ENCODE peak calls at places on chromosomes 7 and 10, in five cellular contexts. K is neuronal stem cell, X is H1, Q is trophoblast cell, I is mesenchymal stem cell. D is an unnamed sample.

GRCh38 chr10:46006219-46006618 is 24.2 kb downstream of the NCOA4 start:
- DNase-seq in I (peak), K (no peak), X (no peak), Q (no peak), D (no peak)

GRCh38 chr10:111076682-111077661 is at the start of gene ADRA2A:
- DNase-seq in I (peak), K (peak), X (peak), Q (peak), D (peak)

GRCh38 chr7:77528368-77528767 is 8.7 kb upstream of the PTPN12 start:
- DNase-seq in X (no peak), Q (no peak), I (no peak), K (no peak), D (no peak)

GRCh38 chr10:45003432-45004000 is 2.8 kb downstream of the ZNF22 start:
- DNase-seq in Q (no peak), X (no peak), I (no peak), K (no peak), D (no peak)

GRCh38 chr10:43409385-43410109 is 561 bp upstream of the HNRNPF start:
- DNase-seq in X (no peak), I (no peak), K (no peak), Q (peak), D (no peak)

GRCh38 chr10:17737021-17737965 is 14.7 kb upstream of the TMEM236 start:
- DNase-seq in I (peak), X (peak), K (peak), Q (peak), D (no peak)

GRCh38 chr7:65269150-65269856 is 104.4 kb upstream of the ZNF92 start:
- DNase-seq in X (peak), K (peak), I (peak), Q (peak), D (peak)

GRCh38 chr7:12670071-12670729 is 17.2 kb upstream of the ARL4A start:
- DNase-seq in I (peak), Q (no peak), X (no peak), K (no peak), D (no peak)

GRCh38 chr7:101819913-101820522 is 2.6 kb downstream of the CUX1 start:
- DNase-seq in I (no peak), K (no peak), X (no peak), Q (peak), D (no peak)

GRCh38 chr7:28078036-28078901 is 102.3 kb downstream of the JAZF1 start:
- DNase-seq in K (no peak), I (peak), Q (peak), X (no peak), D (no peak)

GRCh38 chr7:4136036-4136435 is 546.1 kb upstream of the FOXK1 start:
- DNase-seq in Q (peak), I (no peak), X (no peak), K (no peak), D (peak)

GRCh38 chr7:14973712-14974428 is 71.3 kb upstream of the DGKB start:
- DNase-seq in I (peak), K (no peak), Q (no peak), X (no peak), D (no peak)

GRCh38 chr10:76723781-76724336 is 913.7 kb downstream of the KCNMA1 start:
- DNase-seq in X (no peak), Q (no peak), K (no peak), I (no peak), D (no peak)

GRCh38 chr10:5858811-5859210 is 30.9 kb downstream of the ANKRD16 start:
- DNase-seq in K (no peak), X (no peak), Q (no peak), I (no peak), D (no peak)

GRCh38 chr7:77467453-77467852 is 51.3 kb upstream of the GSAP start:
- DNase-seq in Q (no peak), K (no peak), X (no peak), I (peak), D (no peak)

GRCh38 chr10:12235116-12235694 is 39.2 kb downstream of the CDC123 start:
- DNase-seq in K (no peak), I (no peak), X (no peak), Q (peak), D (no peak)

GRCh38 chr7:128989961-128990360 is 52.2 kb downstream of the IRF5 start:
- DNase-seq in K (no peak), X (no peak), Q (peak), I (no peak), D (no peak)

GRCh38 chr10:8721641-8722040 is 667.2 kb downstream of the GATA3 start:
- DNase-seq in K (no peak), I (peak), Q (no peak), X (no peak), D (no peak)

GRCh38 chr10:46234026-46234425 is 52.8 kb upstream of the ANTXRL start:
- DNase-seq in Q (no peak), I (no peak), K (no peak), X (no peak), D (peak)

GRCh38 chr7:240887-241421 is 48.6 kb downstream of the FAM20C start:
- DNase-seq in X (no peak), Q (no peak), I (peak), K (no peak), D (peak)

GRCh38 chr10:113047605-113047962 is 97.5 kb downstream of the TCF7L2 start:
- DNase-seq in I (peak), Q (no peak), K (no peak), X (no peak), D (no peak)

DNA sequence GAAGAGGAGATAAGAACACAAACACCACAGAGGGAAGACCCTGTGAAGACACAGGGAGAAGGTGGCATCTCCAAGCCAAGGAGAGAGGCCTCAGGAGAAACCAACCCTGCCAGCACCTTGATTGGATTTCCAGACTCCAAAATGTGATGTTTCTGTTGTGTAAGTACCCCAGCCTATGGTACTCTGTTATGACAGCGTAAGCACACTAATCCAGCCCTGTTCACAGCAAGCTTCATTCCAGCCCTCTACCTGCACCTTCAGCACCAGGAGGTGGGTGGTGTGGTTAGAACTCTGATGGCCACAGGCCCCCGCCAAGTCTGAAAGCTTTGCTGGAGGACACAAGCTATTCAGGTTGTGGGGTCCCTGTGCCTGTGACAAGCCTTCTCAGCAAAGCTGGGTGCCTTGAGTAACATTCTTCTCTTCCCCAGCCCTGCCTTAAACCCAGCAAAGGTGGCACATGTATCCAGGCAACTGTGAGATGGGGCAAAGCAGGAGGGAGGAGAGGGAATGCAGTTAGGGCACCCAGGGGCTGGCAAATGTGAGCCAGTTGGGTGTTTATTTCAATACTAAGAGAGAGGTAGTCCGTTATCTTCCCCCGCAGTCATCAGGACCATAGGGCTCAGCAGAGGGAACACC is 4.5 kb downstream of the VSTM4 start:
- DNase-seq in X (peak), Q (no peak), I (no peak), K (no peak), D (no peak)
- H2BK12ac ChIP-seq in X (no peak), Q (no peak), I (no peak), K (peak), D (no peak)

GRCh38 chr7:103148994-103149807 is at the start of gene NAPEPLD:
- DNase-seq in I (peak), Q (peak), K (peak), X (peak), D (peak)
- H2BK120ac ChIP-seq in I (peak), Q (peak), K (no peak), X (no peak), D (no peak)

DNA sequence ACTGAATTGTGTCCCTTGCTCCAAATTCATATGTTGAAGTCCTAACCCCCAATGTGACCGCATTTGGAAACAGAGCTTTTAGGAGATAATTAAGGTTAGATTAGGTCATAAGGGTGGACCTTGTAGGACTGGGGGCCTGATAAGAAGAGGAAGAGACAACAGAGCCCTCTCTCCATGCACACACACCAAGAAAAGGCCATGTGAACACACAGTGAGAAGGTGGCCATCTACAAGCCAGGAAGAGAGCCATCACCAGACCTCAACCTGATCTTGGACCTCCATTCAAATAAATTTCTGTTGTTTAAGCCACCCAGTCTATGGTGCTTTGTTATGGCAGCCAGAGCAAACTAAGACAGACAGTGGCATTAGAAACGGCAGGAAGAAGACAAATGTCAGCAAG is 12.5 kb upstream of the PRKAR2B start:
- DNase-seq in X (no peak), K (no peak), Q (no peak), I (no peak), D (no peak)
- H2BK12ac ChIP-seq in X (no peak), K (no peak), Q (peak), I (peak), D (no peak)

DNA sequence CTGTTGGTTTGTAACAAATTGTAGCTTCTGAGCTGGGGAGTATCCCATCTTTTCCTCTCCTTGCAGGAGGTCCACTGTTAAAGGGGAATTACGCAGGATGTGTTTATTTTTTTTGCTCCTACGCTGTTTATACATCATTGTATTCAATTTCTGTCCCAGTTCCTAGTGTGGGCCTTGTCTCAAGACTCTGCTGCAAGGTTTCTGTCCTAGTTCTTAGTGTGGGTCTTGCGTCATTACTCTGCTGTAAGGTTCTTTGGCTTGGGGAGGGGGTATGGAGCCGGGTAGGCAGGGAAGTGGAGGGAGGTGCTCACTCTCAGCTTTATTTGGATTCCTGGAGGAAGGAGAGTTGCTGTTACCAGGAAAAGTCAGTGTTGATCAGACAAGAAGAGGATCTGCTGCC is 64.0 kb upstream of the TRIM8 start:
- DNase-seq in Q (peak), K (no peak), X (no peak), I (peak), D (no peak)
- H2BK120ac ChIP-seq in Q (no peak), K (no peak), X (no peak), I (no peak), D (no peak)

GRCh38 chr7:42212541-42213090 is 24.4 kb downstream of the GLI3 start:
- DNase-seq in I (no peak), Q (no peak), K (peak), X (no peak), D (peak)
- H2BK12ac ChIP-seq in I (no peak), Q (no peak), K (no peak), X (no peak), D (no peak)